ENCODE peak calls at places on chromosomes 11 and 22, in eight cellular contexts. C, F, A, N, P, Z, S and R are unnamed samples.
A peak's percentile ranks its signal among the peaks of the same experiment; 100 is the strongest.

GRCh38 chr11:14361951-14362350 is 3.0 kb upstream of the RRAS2 start:
- DNase-seq in C (no peak), F (no peak), A (no peak), N (no peak), P (no peak), Z (no peak), S (no peak), R (no peak)

GRCh38 chr22:50531546-50532352 is 1.9 kb upstream of the TYMP start:
- DNase-seq in C (peak; percentile 70), F (peak; percentile 91), A (peak; percentile 71), N (peak; percentile 24), P (peak; percentile 43), Z (peak; percentile 94), S (peak; percentile 73), R (peak; percentile 90)

GRCh38 chr11:32472226-32472625 is 36.9 kb upstream of the WT1 start:
- DNase-seq in C (no peak), F (no peak), A (no peak), N (no peak), P (no peak), Z (no peak), S (no peak), R (no peak)

GRCh38 chr22:18091916-18092526 is 14.2 kb downstream of the PEX26 start:
- DNase-seq in C (no peak), F (no peak), A (no peak), N (no peak), P (no peak), Z (no peak), S (peak; percentile 73), R (peak; percentile 79)

GRCh38 chr11:57087966-57088365 is 93.8 kb upstream of the LRRC55 start:
- DNase-seq in C (no peak), F (no peak), A (no peak), N (no peak), P (no peak), Z (no peak), S (no peak), R (no peak)

GRCh38 chr22:37162221-37163095 is 12.7 kb upstream of the IL2RB start:
- DNase-seq in C (peak; percentile 65), F (no peak), A (no peak), N (no peak), P (no peak), Z (no peak), S (no peak), R (peak; percentile 21)

GRCh38 chr22:41341012-41341411 is 39.7 kb downstream of the ZC3H7B start:
- DNase-seq in C (no peak), F (no peak), A (peak; percentile 37), N (no peak), P (no peak), Z (no peak), S (no peak), R (no peak)

GRCh38 chr11:85182437-85183109 is 444.6 kb downstream of the DLG2 start:
- DNase-seq in C (no peak), F (no peak), A (no peak), N (peak; percentile 82), P (no peak), Z (no peak), S (no peak), R (no peak)

GRCh38 chr11:17508306-17508705 is 31.7 kb upstream of the ABCC8 start:
- DNase-seq in C (no peak), F (no peak), A (no peak), N (no peak), P (no peak), Z (no peak), S (no peak), R (no peak)

GRCh38 chr22:22986640-22987039 is 83.7 kb upstream of the GNAZ start:
- DNase-seq in C (no peak), F (no peak), A (no peak), N (no peak), P (no peak), Z (no peak), S (no peak), R (no peak)

GRCh38 chr22:25104367-25104766 is 95.3 kb upstream of the CRYBB3 start:
- DNase-seq in C (no peak), F (no peak), A (no peak), N (no peak), P (no peak), Z (no peak), S (no peak), R (no peak)

GRCh38 chr11:17578958-17579357 is 31.9 kb downstream of the OTOG start:
- DNase-seq in C (no peak), F (no peak), A (no peak), N (no peak), P (no peak), Z (no peak), S (no peak), R (peak; percentile 12)

GRCh38 chr22:42202669-42203068 is 67.8 kb downstream of the TCF20 start:
- DNase-seq in C (peak; percentile 35), F (no peak), A (no peak), N (no peak), P (peak; percentile 12), Z (no peak), S (no peak), R (no peak)

GRCh38 chr11:9577032-9577431 is 3.6 kb downstream of the WEE1 start:
- DNase-seq in C (no peak), F (no peak), A (no peak), N (no peak), P (no peak), Z (no peak), S (no peak), R (no peak)

GRCh38 chr22:48941903-48942625 is 885.6 kb downstream of the BRD1 start:
- DNase-seq in C (no peak), F (no peak), A (no peak), N (no peak), P (no peak), Z (peak; percentile 28), S (no peak), R (no peak)

GRCh38 chr11:106480581-106481185 is 403.2 kb downstream of the AASDHPPT start:
- DNase-seq in C (no peak), F (no peak), A (no peak), N (no peak), P (no peak), Z (no peak), S (no peak), R (no peak)

GRCh38 chr22:21051836-21052400 is 6.2 kb downstream of the LRRC74B start:
- DNase-seq in C (no peak), F (no peak), A (no peak), N (no peak), P (no peak), Z (no peak), S (no peak), R (no peak)

GRCh38 chr11:46886211-46886610 is 32.1 kb downstream of the LRP4 start:
- DNase-seq in C (no peak), F (no peak), A (no peak), N (no peak), P (no peak), Z (peak; percentile 26), S (no peak), R (no peak)

GRCh38 chr11:23123766-23124165 is 263.5 kb upstream of the CCDC179 start:
- DNase-seq in C (no peak), F (no peak), A (no peak), N (no peak), P (no peak), Z (no peak), S (no peak), R (no peak)

GRCh38 chr11:69053546-69054396 is 5.0 kb downstream of the TPCN2 start:
- DNase-seq in C (no peak), F (no peak), A (peak; percentile 55), N (no peak), P (no peak), Z (no peak), S (no peak), R (no peak)

GRCh38 chr11:73852049-73852448 is 24.6 kb downstream of the COA4 start:
- DNase-seq in C (no peak), F (no peak), A (no peak), N (no peak), P (no peak), Z (no peak), S (no peak), R (no peak)

GRCh38 chr11:2564588-2565440 is 120.0 kb downstream of the KCNQ1 start:
- DNase-seq in C (no peak), F (peak; percentile 28), A (no peak), N (no peak), P (no peak), Z (no peak), S (no peak), R (peak; percentile 11)

GRCh38 chr11:19777032-19777341 is 64.3 kb downstream of the NAV2 start:
- DNase-seq in C (no peak), F (no peak), A (no peak), N (peak; percentile 36), P (no peak), Z (peak; percentile 79), S (peak; percentile 47), R (peak; percentile 64)

GRCh38 chr22:49296561-49296960 is 531.1 kb downstream of the BRD1 start:
- DNase-seq in C (no peak), F (no peak), A (no peak), N (no peak), P (no peak), Z (peak; percentile 51), S (no peak), R (no peak)

GRCh38 chr22:48301908-48302307 is 1525.8 kb downstream of the BRD1 start:
- DNase-seq in C (no peak), F (no peak), A (no peak), N (no peak), P (no peak), Z (peak; percentile 54), S (no peak), R (peak; percentile 25)

GRCh38 chr11:32897103-32897502 is 4.5 kb downstream of the QSER1 start:
- DNase-seq in C (no peak), F (no peak), A (no peak), N (no peak), P (no peak), Z (no peak), S (no peak), R (no peak)

GRCh38 chr22:27063381-27063780 is 406.0 kb downstream of the MIAT start:
- DNase-seq in C (no peak), F (no peak), A (no peak), N (no peak), P (no peak), Z (no peak), S (no peak), R (no peak)

GRCh38 chr22:37183432-37184379 is 4.3 kb downstream of the C1QTNF6 start:
- DNase-seq in C (no peak), F (peak; percentile 34), A (peak; percentile 42), N (no peak), P (no peak), Z (peak; percentile 57), S (no peak), R (no peak)

GRCh38 chr22:39871008-39871798 is 22.4 kb downstream of the ENTHD1 start:
- DNase-seq in C (no peak), F (no peak), A (no peak), N (peak; percentile 1), P (no peak), Z (no peak), S (no peak), R (no peak)

GRCh38 chr22:44108806-44109385 is 71.8 kb upstream of the PARVG start:
- DNase-seq in C (no peak), F (no peak), A (no peak), N (no peak), P (no peak), Z (peak; percentile 28), S (no peak), R (no peak)

GRCh38 chr11:34464591-34465036 is 25.9 kb downstream of the CAT start:
- DNase-seq in C (no peak), F (peak; percentile 53), A (no peak), N (no peak), P (no peak), Z (no peak), S (no peak), R (no peak)

GRCh38 chr22:30763815-30764686 is 69.4 kb downstream of the OSBP2 start:
- DNase-seq in C (peak; percentile 44), F (no peak), A (no peak), N (peak; percentile 24), P (no peak), Z (no peak), S (peak; percentile 51), R (no peak)

GRCh38 chr11:130434521-130435223 is 6.3 kb upstream of the ADAMTS8 start:
- DNase-seq in C (peak; percentile 52), F (peak; percentile 78), A (no peak), N (peak; percentile 61), P (no peak), Z (peak; percentile 78), S (peak; percentile 75), R (peak; percentile 82)

GRCh38 chr11:728901-729491 is 18.3 kb upstream of the TALDO1 start:
- DNase-seq in C (no peak), F (no peak), A (no peak), N (no peak), P (no peak), Z (no peak), S (no peak), R (no peak)